ENCODE peak calls at places on chromosomes 1 and 21, in four cellular contexts. One of them, this sample, is unnamed.

GRCh38 chr1:94905207-94905606 is 21.7 kb downstream of the CNN3 start:
- DNase-seq in left colon: no peak
- DNase-seq in astrocyte of the spinal cord: no peak
- DNase-seq in AG20443: no peak
- DNase-seq in this sample: no peak

GRCh38 chr1:20530261-20530660 is 22.1 kb upstream of the FAM43B start:
- DNase-seq in left colon: no peak
- DNase-seq in AG20443: no peak
- DNase-seq in astrocyte of the spinal cord: no peak
- DNase-seq in this sample: no peak

GRCh38 chr21:39004776-39005605 is 178.3 kb downstream of the PSMG1 start:
- DNase-seq in AG20443: peak; percentile 68
- DNase-seq in left colon: peak; percentile 66
- DNase-seq in astrocyte of the spinal cord: no peak
- DNase-seq in this sample: no peak

GRCh38 chr1:236280438-236281285 is 1.1 kb downstream of the ERO1B start:
- DNase-seq in left colon: no peak
- DNase-seq in astrocyte of the spinal cord: no peak
- DNase-seq in AG20443: peak; percentile 14
- DNase-seq in this sample: peak; percentile 25

GRCh38 chr1:210025870-210026269 is 87.9 kb downstream of the SYT14 start:
- DNase-seq in astrocyte of the spinal cord: no peak
- DNase-seq in AG20443: no peak
- DNase-seq in left colon: no peak
- DNase-seq in this sample: no peak

GRCh38 chr1:33974147-33974546 is 110.3 kb downstream of the HMGB4 start:
- DNase-seq in AG20443: no peak
- DNase-seq in left colon: no peak
- DNase-seq in astrocyte of the spinal cord: no peak
- DNase-seq in this sample: no peak

GRCh38 chr1:110508038-110508437 is 10.9 kb downstream of the KCNA10 start:
- DNase-seq in left colon: peak; percentile 35
- DNase-seq in AG20443: peak; percentile 93
- DNase-seq in astrocyte of the spinal cord: no peak
- DNase-seq in this sample: no peak

GRCh38 chr1:45850017-45850416 is 46.6 kb downstream of the MAST2 start:
- DNase-seq in left colon: no peak
- DNase-seq in astrocyte of the spinal cord: no peak
- DNase-seq in AG20443: no peak
- DNase-seq in this sample: no peak

GRCh38 chr21:36945496-36946138 is 20.9 kb downstream of the HLCS start:
- DNase-seq in AG20443: peak; percentile 33
- DNase-seq in left colon: no peak
- DNase-seq in astrocyte of the spinal cord: no peak
- DNase-seq in this sample: no peak

GRCh38 chr1:168735987-168736386 is 7.0 kb upstream of the DPT start:
- DNase-seq in left colon: no peak
- DNase-seq in astrocyte of the spinal cord: no peak
- DNase-seq in AG20443: no peak
- DNase-seq in this sample: no peak

GRCh38 chr1:9422921-9423505 is 116.3 kb upstream of the SLC25A33 start:
- DNase-seq in left colon: no peak
- DNase-seq in astrocyte of the spinal cord: no peak
- DNase-seq in AG20443: no peak
- DNase-seq in this sample: no peak

GRCh38 chr1:243343970-243344749 is 88.3 kb downstream of the SDCCAG8 start:
- DNase-seq in left colon: no peak
- DNase-seq in astrocyte of the spinal cord: peak; percentile 56
- DNase-seq in AG20443: peak; percentile 46
- DNase-seq in this sample: no peak

GRCh38 chr1:204659061-204659460 is 26.5 kb downstream of the LRRN2 start:
- DNase-seq in astrocyte of the spinal cord: no peak
- DNase-seq in left colon: no peak
- DNase-seq in AG20443: no peak
- DNase-seq in this sample: no peak

GRCh38 chr1:46687095-46687659 is 15.5 kb downstream of the TEX38 start:
- DNase-seq in left colon: peak; percentile 96
- DNase-seq in AG20443: peak; percentile 37
- DNase-seq in astrocyte of the spinal cord: peak; percentile 77
- DNase-seq in this sample: no peak

GRCh38 chr1:229231754-229232119 is 39.2 kb upstream of the RAB4A start:
- DNase-seq in left colon: no peak
- DNase-seq in astrocyte of the spinal cord: no peak
- DNase-seq in AG20443: no peak
- DNase-seq in this sample: no peak

GRCh38 chr1:162942903-162943567 is 82.1 kb upstream of the CCDC190 start:
- DNase-seq in astrocyte of the spinal cord: peak; percentile 83
- DNase-seq in left colon: no peak
- DNase-seq in AG20443: peak; percentile 16
- DNase-seq in this sample: no peak

GRCh38 chr1:154910851-154911250 is 25.7 kb downstream of the PMVK start:
- DNase-seq in AG20443: no peak
- DNase-seq in left colon: no peak
- DNase-seq in astrocyte of the spinal cord: no peak
- DNase-seq in this sample: no peak

GRCh38 chr21:35923971-35924370 is 136.4 kb downstream of the SETD4 start:
- DNase-seq in AG20443: no peak
- DNase-seq in left colon: no peak
- DNase-seq in astrocyte of the spinal cord: no peak
- DNase-seq in this sample: no peak

GRCh38 chr21:46004168-46004861 is 22.7 kb downstream of the COL6A1 start:
- DNase-seq in left colon: no peak
- DNase-seq in AG20443: no peak
- DNase-seq in astrocyte of the spinal cord: no peak
- DNase-seq in this sample: no peak

GRCh38 chr21:44505673-44506278 is 34.2 kb downstream of the KRTAP10-1 start:
- DNase-seq in AG20443: no peak
- DNase-seq in astrocyte of the spinal cord: no peak
- DNase-seq in left colon: no peak
- DNase-seq in this sample: no peak

GRCh38 chr21:44467859-44468195 is 12.5 kb downstream of the LRRC3 start:
- DNase-seq in astrocyte of the spinal cord: no peak
- DNase-seq in AG20443: no peak
- DNase-seq in left colon: no peak
- DNase-seq in this sample: no peak

GRCh38 chr1:247373721-247374141 is 42.1 kb upstream of the ZNF496 start:
- DNase-seq in left colon: no peak
- DNase-seq in astrocyte of the spinal cord: peak; percentile 22
- DNase-seq in AG20443: peak; percentile 55
- DNase-seq in this sample: peak; percentile 15